ENCODE peak calls at places on chromosome 16, in eight cellular contexts. J is mammary epithelial cell; R is CD8-positive, alpha-beta memory T cell; X is testis; P is cardiac muscle cell; K is hepatocyte; W is right cardiac atrium; E is neuronal stem cell. Z is an unnamed sample.

GRCh38 chr16:79286646-79287423 is 313.7 kb downstream of the MAF start:
- DNase-seq in J (no peak), R (peak; percentile 26), X (peak; percentile 26), P (no peak), K (no peak), W (peak; percentile 68), E (no peak), Z (no peak)

GRCh38 chr16:51982715-51983680 is 563.9 kb downstream of the TOX3 start:
- DNase-seq in J (peak; percentile 42), R (no peak), X (peak; percentile 58), P (peak; percentile 79), K (peak; percentile 88), W (no peak), E (peak; percentile 66), Z (peak; percentile 74)

GRCh38 chr16:75653926-75654325 is 6.4 kb downstream of the TERF2IP start:
- DNase-seq in J (no peak), R (no peak), X (no peak), P (no peak), K (no peak), W (no peak), E (no peak), Z (no peak)

GRCh38 chr16:4313563-4314531 is 2.0 kb upstream of the GLIS2 start:
- DNase-seq in J (no peak), R (no peak), X (no peak), P (peak; percentile 66), K (peak; percentile 89), W (peak; percentile 81), E (no peak), Z (peak; percentile 19)

GRCh38 chr16:75000481-75001081 is 1.8 kb downstream of the ZNRF1 start:
- DNase-seq in J (peak; percentile 47), R (no peak), X (peak; percentile 40), P (peak; percentile 18), K (peak; percentile 34), W (peak; percentile 65), E (no peak), Z (no peak)

GRCh38 chr16:17606460-17606859 is 135.7 kb upstream of the XYLT1 start:
- DNase-seq in J (no peak), R (no peak), X (no peak), P (no peak), K (no peak), W (no peak), E (no peak), Z (no peak)

GRCh38 chr16:55911616-55912015 is 36.4 kb upstream of the CES5A start:
- DNase-seq in J (no peak), R (no peak), X (no peak), P (no peak), K (no peak), W (no peak), E (no peak), Z (no peak)

GRCh38 chr16:57615813-57616212 is 12.6 kb upstream of the ADGRG1 start:
- DNase-seq in J (no peak), R (no peak), X (peak; percentile 7), P (no peak), K (no peak), W (peak; percentile 10), E (no peak), Z (no peak)

GRCh38 chr16:4936991-4937781 is at the start of gene PPL:
- DNase-seq in J (peak; percentile 78), R (no peak), X (peak; percentile 39), P (no peak), K (peak; percentile 96), W (peak; percentile 87), E (peak; percentile 65), Z (peak; percentile 59)

DNA sequence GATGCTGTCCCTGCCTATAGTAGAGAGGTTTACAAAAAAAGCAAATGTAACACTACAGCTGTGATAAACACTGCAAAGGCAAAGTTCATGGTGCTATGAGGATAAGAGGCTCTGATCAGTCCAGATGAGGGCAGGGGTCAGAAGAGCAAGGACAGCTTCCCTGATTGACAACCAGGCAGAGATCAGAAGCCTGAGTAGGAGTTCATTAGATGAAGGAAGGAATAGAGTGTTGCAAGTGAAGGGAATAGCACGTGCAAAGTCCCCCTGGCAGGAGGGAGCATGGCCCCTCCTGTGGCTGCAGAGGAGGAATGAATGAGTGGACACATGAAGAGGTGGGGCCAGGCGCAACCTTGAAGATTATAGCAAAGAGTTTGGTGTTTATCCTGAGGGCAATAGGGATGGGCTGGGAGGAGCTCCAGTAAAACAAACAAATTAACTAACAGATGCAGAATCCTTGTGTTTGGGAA is 208.4 kb upstream of the IRX5 start:
- DNase-seq in J (no peak), R (no peak), X (no peak), P (no peak), K (no peak), W (no peak), E (no peak), Z (no peak)
- H3K4me3 ChIP-seq in J (no peak overlapping the region), R (no peak overlapping the region), X (no peak overlapping the region), P (no peak overlapping the region), K (no peak overlapping the region), W (no peak overlapping the region), E (no peak overlapping the region), Z (no peak overlapping the region)

GRCh38 chr16:85252014-85252413 is 139.7 kb upstream of the CIBAR2 start:
- DNase-seq in J (no peak), R (no peak), X (no peak), P (no peak), K (no peak), W (no peak), E (no peak), Z (no peak)

GRCh38 chr16:85254921-85255320 is 142.6 kb upstream of the CIBAR2 start:
- DNase-seq in J (no peak), R (no peak), X (no peak), P (no peak), K (no peak), W (no peak), E (no peak), Z (no peak)

GRCh38 chr16:85254051-85254450 is 141.8 kb upstream of the CIBAR2 start:
- DNase-seq in J (no peak), R (no peak), X (no peak), P (no peak), K (no peak), W (no peak), E (no peak), Z (no peak)

GRCh38 chr16:85252461-85252860 is 140.2 kb upstream of the CIBAR2 start:
- DNase-seq in J (no peak), R (no peak), X (no peak), P (no peak), K (no peak), W (no peak), E (no peak), Z (no peak)

DNA sequence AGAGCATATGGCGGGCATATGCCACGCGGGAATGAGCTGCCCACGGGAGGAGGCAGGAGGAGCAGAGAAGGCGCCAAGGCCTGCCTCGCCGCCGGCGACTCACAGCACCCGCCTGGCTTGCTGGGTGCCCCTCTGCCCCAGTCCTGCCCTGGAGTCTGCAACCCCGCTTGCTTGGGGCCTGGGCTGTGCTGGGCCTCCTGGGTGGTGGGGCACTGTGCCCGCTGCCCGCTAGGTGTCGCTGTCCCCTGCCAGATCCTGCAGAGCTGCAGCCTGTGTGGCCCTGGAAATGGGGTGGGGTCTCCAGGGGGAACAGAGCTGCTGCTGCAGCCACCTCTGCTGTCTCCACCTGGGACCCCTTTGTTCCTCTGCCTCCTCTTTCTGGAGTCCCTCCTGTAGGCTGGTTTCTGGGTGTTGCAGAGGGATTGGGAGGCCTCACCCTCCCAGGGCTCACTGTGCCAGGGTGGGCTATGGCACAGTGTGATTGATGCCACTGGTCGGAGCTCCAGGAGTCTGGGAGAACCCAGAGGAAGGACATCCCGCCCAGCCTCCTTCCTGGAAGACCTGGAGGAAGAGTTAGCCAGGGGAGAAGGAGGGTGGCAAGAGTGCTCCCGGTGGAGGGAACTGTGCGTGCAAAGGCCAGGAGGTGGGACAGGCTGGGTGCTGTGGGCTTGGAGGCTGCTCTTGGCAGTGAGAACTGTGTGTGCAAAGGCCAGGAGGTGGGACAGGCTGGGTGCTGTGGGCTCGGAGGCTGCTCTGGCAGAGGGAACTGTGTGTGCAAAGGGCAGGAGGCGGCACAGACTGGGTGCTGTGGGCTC is 141.1 kb upstream of the CIBAR2 start:
- DNase-seq in J (no peak), R (peak; percentile 29), X (peak; percentile 62), P (peak; percentile 46), K (peak; percentile 70), W (peak; percentile 86), E (peak; percentile 63), Z (no peak)
- H3K4me1 ChIP-seq in J (no peaks in the 10 kb centered on the region), R (no peaks in the 10 kb centered on the region), X (no peaks in the 10 kb centered on the region), P (peaks cover under 1% of the 10 kb centered on the region), K (peaks cover 1% of the 10 kb centered on the region), W (no peaks in the 10 kb centered on the region), E (peaks cover 29% of the 10 kb centered on the region), Z (no peaks in the 10 kb centered on the region)

GRCh38 chr16:10879681-10880589 is 2.9 kb downstream of the CIITA start:
- DNase-seq in J (no peak), R (no peak), X (no peak), P (no peak), K (no peak), W (no peak), E (no peak), Z (no peak)

GRCh38 chr16:10880609-10881452 is 3.8 kb downstream of the CIITA start:
- DNase-seq in J (no peak), R (no peak), X (no peak), P (no peak), K (no peak), W (no peak), E (no peak), Z (no peak)

GRCh38 chr16:10877472-10877946 is 507 bp downstream of the CIITA start:
- DNase-seq in J (no peak), R (no peak), X (no peak), P (no peak), K (no peak), W (no peak), E (no peak), Z (no peak)

GRCh38 chr16:10878328-10878643 is 1.3 kb downstream of the CIITA start:
- DNase-seq in J (no peak), R (no peak), X (no peak), P (no peak), K (no peak), W (no peak), E (no peak), Z (no peak)

DNA sequence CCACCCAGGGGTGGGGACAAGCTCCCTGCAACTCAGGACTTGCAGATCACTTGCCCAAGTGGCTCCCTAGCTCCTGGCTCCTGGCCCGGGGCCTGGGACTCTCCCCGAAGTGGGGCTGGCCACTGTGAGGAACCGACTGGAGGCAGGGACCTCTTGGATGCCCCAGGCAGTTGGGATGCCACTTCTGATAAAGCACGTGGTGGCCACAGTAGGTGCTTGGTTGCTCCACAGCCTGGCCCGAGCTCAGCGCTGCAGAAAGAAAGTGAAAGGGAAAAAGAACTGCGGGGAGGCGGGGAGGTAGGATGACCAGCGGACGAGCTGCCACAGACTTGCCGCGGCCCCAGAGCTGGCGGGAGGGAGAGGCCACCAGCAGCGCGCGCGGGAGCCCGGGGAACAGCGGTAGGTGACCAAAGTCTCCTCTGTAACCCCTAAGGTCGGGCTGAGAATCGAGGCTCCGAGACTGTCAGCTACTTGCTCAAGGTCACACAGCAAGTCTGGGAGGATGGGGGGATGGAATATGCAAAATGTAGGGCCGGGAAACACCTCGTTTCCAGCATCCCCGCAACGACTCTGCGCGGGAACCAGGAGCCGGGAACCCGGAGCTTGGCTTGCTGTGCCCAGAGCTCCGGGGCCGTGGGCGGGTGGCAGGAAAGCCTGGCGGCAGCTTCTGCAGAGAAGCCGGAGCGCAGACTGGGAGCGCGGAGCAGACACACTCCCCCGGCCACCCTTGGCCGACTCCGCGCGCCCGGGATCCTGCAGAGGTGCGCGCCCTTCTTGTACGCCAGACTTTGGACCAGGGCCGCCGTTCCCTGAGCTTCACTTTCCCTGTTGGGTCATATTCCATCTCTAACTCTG is 1.9 kb downstream of the CIITA start:
- DNase-seq in J (peak; percentile 40), R (no peak), X (peak; percentile 44), P (peak; percentile 32), K (peak; percentile 19), W (peak; percentile 77), E (no peak), Z (no peak)
- H3K27me3 ChIP-seq in J (peaks cover 9% of the 10 kb centered on the region), R (no peaks in the 10 kb centered on the region), X (no peaks in the 10 kb centered on the region), P (peaks cover 68% of the 10 kb centered on the region), K (peaks cover 68% of the 10 kb centered on the region), W (no peaks in the 10 kb centered on the region), E (peaks cover 27% of the 10 kb centered on the region), Z (peaks cover 41% of the 10 kb centered on the region)

GRCh38 chr16:41439-42068 is 11.9 kb downstream of the POLR3K start:
- DNase-seq in J (peak; percentile 6), R (no peak), X (peak; percentile 50), P (no peak), K (no peak), W (peak; percentile 57), E (no peak), Z (no peak)
- H3K4me3 ChIP-seq in J (no peak overlapping the region), R (no peak overlapping the region), X (peak overlapping the region; percentile 29), P (no peak overlapping the region), K (no peak overlapping the region), W (no peak overlapping the region), E (no peak overlapping the region), Z (no peak overlapping the region)

Z was measured in HAP-1.